ENCODE peak calls at places on chromosomes 6 and 20, in six cellular contexts. D, K, F, E, U and L are unnamed samples.

GRCh38 chr6:169222126-169222525 is 31.5 kb downstream of the THBS2 start:
- DNase-seq in F (no peak), D (no peak), K (no peak), U (no peak), E (no peak), L (no peak)

GRCh38 chr6:15685629-15686028 is 22.8 kb upstream of the DTNBP1 start:
- DNase-seq in U (no peak), K (no peak), D (no peak), E (no peak), F (no peak), L (no peak)

GRCh38 chr6:158818008-158818579 is 1.1 kb downstream of the EZR start:
- DNase-seq in K (peak), U (peak), F (peak), E (peak), D (peak), L (peak)

GRCh38 chr6:119052985-119053384 is 25.5 kb downstream of the FAM184A start:
- DNase-seq in K (no peak), E (no peak), D (no peak), U (no peak), F (no peak), L (no peak)

GRCh38 chr6:53686541-53686940 is 21.0 kb upstream of the KLHL31 start:
- DNase-seq in K (no peak), D (no peak), U (no peak), E (no peak), F (no peak), L (no peak)

GRCh38 chr20:40245829-40246228 is 443.2 kb downstream of the MAFB start:
- DNase-seq in F (peak), D (no peak), U (no peak), K (no peak), E (no peak), L (no peak)

GRCh38 chr20:1660263-1660662 is 2.7 kb upstream of the SIRPG start:
- DNase-seq in D (no peak), K (no peak), E (no peak), U (no peak), F (no peak), L (no peak)

GRCh38 chr6:22041797-22042489 is 254.9 kb downstream of the PRL start:
- DNase-seq in F (peak), K (peak), U (no peak), E (no peak), D (no peak), L (no peak)

GRCh38 chr20:17287998-17288397 is 61.2 kb downstream of the PCSK2 start:
- DNase-seq in F (no peak), E (no peak), U (no peak), D (no peak), K (no peak), L (no peak)

GRCh38 chr6:140380371-140381218 is 1006.1 kb upstream of the CITED2 start:
- DNase-seq in F (peak), D (no peak), U (no peak), E (no peak), K (peak), L (no peak)

GRCh38 chr20:59153832-59154231 is 9.8 kb upstream of the ZNF831 start:
- DNase-seq in E (no peak), U (no peak), K (no peak), F (no peak), D (no peak), L (no peak)

GRCh38 chr6:95117236-95117635 is 460.1 kb upstream of the MANEA start:
- DNase-seq in E (no peak), U (no peak), K (no peak), F (no peak), D (no peak), L (no peak)

GRCh38 chr6:34021839-34022190 is 124.1 kb downstream of the GRM4 start:
- DNase-seq in E (no peak), F (no peak), K (no peak), U (no peak), D (no peak), L (no peak)

GRCh38 chr20:58366866-58367265 is 22.2 kb upstream of the VAPB start:
- DNase-seq in U (no peak), F (peak), E (no peak), D (peak), K (no peak), L (no peak)

GRCh38 chr6:32790306-32790705 is 26.5 kb downstream of the HLA-DOB start:
- DNase-seq in U (no peak), F (no peak), E (no peak), D (no peak), K (no peak), L (no peak)

GRCh38 chr20:58219342-58219700 is 9.1 kb downstream of the ANKRD60 start:
- DNase-seq in E (no peak), D (peak), F (peak), K (peak), U (peak), L (no peak)

GRCh38 chr6:56671651-56672461 is 29.2 kb upstream of the DST start:
- DNase-seq in E (peak), F (no peak), D (peak), U (peak), K (no peak), L (no peak)

GRCh38 chr6:149150999-149151398 is 166.5 kb upstream of the TAB2 start:
- DNase-seq in F (no peak), D (no peak), E (no peak), U (no peak), K (no peak), L (no peak)

GRCh38 chr20:8932192-8933150 is 136.4 kb upstream of the PLCB4 start:
- DNase-seq in K (peak), D (no peak), E (no peak), F (peak), U (no peak), L (no peak)

GRCh38 chr6:47832386-47833080 is 50.7 kb downstream of the OPN5 start:
- DNase-seq in E (no peak), U (no peak), F (no peak), D (no peak), K (no peak), L (no peak)

DNA sequence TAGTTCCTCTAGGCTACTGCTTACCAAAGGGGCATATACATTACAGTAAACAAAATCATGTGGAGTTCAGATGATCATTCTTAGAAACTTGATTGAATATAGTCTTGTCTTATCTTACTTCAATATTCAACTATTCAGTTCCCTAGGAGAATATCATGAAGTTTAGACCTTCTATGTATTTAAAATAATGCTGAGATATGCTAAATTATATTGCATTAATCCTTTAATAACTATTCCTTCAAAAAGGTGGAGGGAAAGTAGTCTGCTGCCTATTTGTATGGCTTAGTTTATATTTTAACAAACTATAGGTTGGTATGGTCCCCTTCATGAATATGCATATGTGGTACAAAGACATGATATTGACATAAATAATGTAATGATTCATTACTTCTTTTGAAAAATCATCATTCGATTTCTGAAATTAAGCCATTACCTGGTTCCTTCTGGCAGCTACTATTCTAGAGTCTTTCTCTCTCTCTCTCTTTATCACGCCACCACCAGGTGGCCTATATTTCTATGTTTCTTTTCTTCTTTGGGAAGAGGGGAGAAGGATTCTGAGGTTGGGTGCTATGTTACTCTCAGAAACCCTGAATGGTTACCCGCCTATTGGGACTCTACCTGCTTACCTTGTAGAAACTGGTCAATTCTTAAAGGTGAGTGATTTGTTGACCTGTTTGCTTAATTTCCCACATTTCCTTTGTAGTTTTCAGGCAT is 855.8 kb downstream of the HACE1 start:
- DNase-seq in F (no peak), E (no peak), D (no peak), K (no peak), U (no peak), L (no peak)
- TF ChIP-seq CTCF in F (no peak), E (no peak), D (no peak), K (peak), U (no peak), L (peak)

DNA sequence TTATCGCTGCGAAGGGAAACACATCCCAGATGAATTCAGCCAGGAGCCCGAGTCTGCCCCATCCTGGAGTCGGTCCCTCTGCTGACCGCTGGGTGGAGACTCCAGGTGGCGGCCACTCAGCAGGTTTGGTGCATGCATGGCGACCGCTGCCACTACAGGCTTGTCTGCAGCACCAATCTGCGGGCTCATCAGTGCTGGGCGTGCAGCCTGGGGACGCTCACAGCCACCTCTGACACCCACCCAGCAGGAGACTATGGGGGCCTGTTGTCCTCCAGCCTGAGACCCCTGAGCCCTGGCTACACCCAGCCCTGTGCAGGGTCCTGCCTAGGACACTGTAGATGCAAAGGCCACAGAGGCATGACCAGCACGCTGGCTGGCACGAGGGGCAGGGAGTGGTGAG is 40.5 kb upstream of the GATA5 start:
- DNase-seq in U (no peak), F (no peak), D (no peak), E (no peak), K (no peak), L (no peak)
- TF ChIP-seq CTCF in U (no peak), F (no peak), D (no peak), E (no peak), K (no peak), L (peak)

GRCh38 chr6:111872521-111873177 is 603 bp downstream of the FYN start:
- DNase-seq in U (peak), D (no peak), E (peak), K (peak), F (peak), L (peak)
- TF ChIP-seq CTCF in U (peak), D (no peak), E (no peak), K (no peak), F (peak), L (peak)

DNA sequence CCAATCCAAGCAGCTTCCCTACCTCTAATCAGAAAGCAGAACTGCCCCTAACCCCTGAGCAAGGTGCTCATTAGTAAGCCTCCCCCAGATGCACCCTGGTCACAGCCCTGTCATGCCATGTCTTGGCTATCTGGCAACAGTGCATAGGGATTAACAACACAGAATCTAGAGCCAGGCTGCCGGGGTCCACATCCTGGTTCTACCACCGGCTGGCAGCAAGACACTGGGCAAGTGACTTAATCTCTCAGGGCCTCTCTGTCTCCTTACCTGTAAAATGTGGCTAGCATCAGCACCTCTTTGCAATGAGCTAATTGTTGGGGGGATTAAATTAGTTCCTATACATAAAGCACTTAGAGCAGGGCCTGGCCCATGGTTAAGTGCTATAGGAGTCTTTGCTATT is 68.1 kb downstream of the CPNE5 start:
- DNase-seq in U (no peak), E (no peak), K (no peak), D (no peak), F (no peak), L (no peak)
- TF ChIP-seq CTCF in U (no peak), E (no peak), K (no peak), D (no peak), F (no peak), L (no peak)